ENCODE peak calls at places on chromosomes 6 and 20, in eight cellular contexts. B is A549, X is spleen, U is gastrocnemius medialis, I is heart left ventricle, L is HCT116, T is esophagus squamous epithelium, Y is suprapubic skin. M is an unnamed sample. For H3K9me3, the result is how much of the 10 kb centered on the place peaks cover.

GRCh38 chr20:33675127-33675954 is 1.1 kb upstream of the NECAB3 start:
- DNase-seq in B (no peak), X (no peak), U (peak), I (no peak), L (no peak), T (no peak), Y (no peak), M (peak)

GRCh38 chr6:156827382-156827781 is 50.2 kb downstream of the ARID1B start:
- DNase-seq in B (no peak), X (no peak), U (peak), I (no peak), L (no peak), T (no peak), Y (no peak), M (no peak)

GRCh38 chr6:66993272-66993671 is 1286.2 kb upstream of the EYS start:
- DNase-seq in B (no peak), X (no peak), U (no peak), I (no peak), L (no peak), T (no peak), Y (no peak), M (no peak)

GRCh38 chr6:52566853-52567279 is 10.0 kb downstream of the TRAM2 start:
- DNase-seq in B (peak), X (no peak), U (peak), I (no peak), L (no peak), T (no peak), Y (no peak), M (no peak)

GRCh38 chr6:11428351-11428750 is 109.2 kb upstream of the TMEM170B start:
- DNase-seq in B (no peak), X (no peak), U (no peak), I (no peak), L (no peak), T (no peak), Y (no peak), M (no peak)

GRCh38 chr6:135280375-135281136 is 99.4 kb downstream of the MYB start:
- DNase-seq in B (no peak), X (no peak), U (no peak), I (no peak), L (no peak), T (no peak), Y (no peak), M (peak)

GRCh38 chr20:51525241-51526104 is 17.0 kb downstream of the NFATC2 start:
- DNase-seq in B (no peak), X (peak), U (no peak), I (peak), L (no peak), T (no peak), Y (no peak), M (no peak)

GRCh38 chr6:99002826-99003225 is 55.1 kb upstream of the FBXL4 start:
- DNase-seq in B (no peak), X (no peak), U (no peak), I (no peak), L (no peak), T (no peak), Y (no peak), M (no peak)

GRCh38 chr6:1612386-1612893 is 2.7 kb downstream of the FOXC1 start:
- DNase-seq in B (no peak), X (no peak), U (no peak), I (no peak), L (no peak), T (no peak), Y (no peak), M (no peak)

GRCh38 chr6:56223995-56224394 is 23.4 kb downstream of the COL21A1 start:
- DNase-seq in B (peak), X (no peak), U (no peak), I (no peak), L (no peak), T (no peak), Y (no peak), M (no peak)

GRCh38 chr6:145380186-145380585 is 355.1 kb downstream of the EPM2A start:
- DNase-seq in B (no peak), X (no peak), U (no peak), I (no peak), L (no peak), T (no peak), Y (no peak), M (no peak)

GRCh38 chr6:136016228-136017225 is 165.0 kb downstream of the PDE7B start:
- DNase-seq in B (no peak), X (no peak), U (no peak), I (no peak), L (no peak), T (no peak), Y (no peak), M (no peak)

GRCh38 chr6:89559487-89559886 is 79.1 kb downstream of the LYRM2 start:
- DNase-seq in B (no peak), X (no peak), U (no peak), I (no peak), L (no peak), T (no peak), Y (no peak), M (no peak)

GRCh38 chr20:48703107-48703506 is 124.7 kb downstream of the PREX1 start:
- DNase-seq in B (no peak), X (peak), U (no peak), I (no peak), L (no peak), T (no peak), Y (no peak), M (no peak)

GRCh38 chr20:24081077-24081476 is 92.5 kb upstream of the GGTLC1 start:
- DNase-seq in B (no peak), X (no peak), U (no peak), I (no peak), L (no peak), T (no peak), Y (no peak), M (no peak)

GRCh38 chr6:150696156-150696555 is 96.5 kb downstream of the PLEKHG1 start:
- DNase-seq in B (no peak), X (no peak), U (no peak), I (no peak), L (no peak), T (no peak), Y (no peak), M (no peak)

GRCh38 chr6:150695652-150696051 is 96.0 kb downstream of the PLEKHG1 start:
- DNase-seq in B (no peak), X (no peak), U (no peak), I (no peak), L (no peak), T (no peak), Y (no peak), M (no peak)

GRCh38 chr6:150692604-150693003 is 92.9 kb downstream of the PLEKHG1 start:
- DNase-seq in B (no peak), X (no peak), U (no peak), I (no peak), L (no peak), T (no peak), Y (no peak), M (no peak)

GRCh38 chr6:150693404-150693803 is 93.7 kb downstream of the PLEKHG1 start:
- DNase-seq in B (no peak), X (no peak), U (no peak), I (no peak), L (no peak), T (no peak), Y (no peak), M (no peak)

GRCh38 chr6:150694889-150695288 is 95.2 kb downstream of the PLEKHG1 start:
- DNase-seq in B (no peak), X (no peak), U (no peak), I (no peak), L (no peak), T (no peak), Y (no peak), M (no peak)
- H3K27ac ChIP-seq in B (no peak), X (peak), U (no peak), I (no peak), L (no peak), T (no peak), Y (no peak), M (no peak)

GRCh38 chr20:59047938-59048680 is 5.5 kb upstream of the PRELID3B start:
- DNase-seq in B (peak), X (no peak), U (no peak), I (no peak), L (no peak), T (no peak), Y (no peak), M (no peak)
- TF ChIP-seq POLR2A in B (no peak), X (no peak), U (no peak), I (no peak), L (no peak), T (no peak), Y (no peak), M (no peak)

GRCh38 chr20:4327956-4328355 is 312.6 kb upstream of the RNF24 start:
- DNase-seq in B (no peak), X (no peak), U (no peak), I (no peak), L (no peak), T (no peak), Y (no peak), M (no peak)
- H3K9me3 ChIP-seq in B (under half), X (under half), U (under half), I (under half), L (under half), T (under half), Y (under half), M (under half)

DNA sequence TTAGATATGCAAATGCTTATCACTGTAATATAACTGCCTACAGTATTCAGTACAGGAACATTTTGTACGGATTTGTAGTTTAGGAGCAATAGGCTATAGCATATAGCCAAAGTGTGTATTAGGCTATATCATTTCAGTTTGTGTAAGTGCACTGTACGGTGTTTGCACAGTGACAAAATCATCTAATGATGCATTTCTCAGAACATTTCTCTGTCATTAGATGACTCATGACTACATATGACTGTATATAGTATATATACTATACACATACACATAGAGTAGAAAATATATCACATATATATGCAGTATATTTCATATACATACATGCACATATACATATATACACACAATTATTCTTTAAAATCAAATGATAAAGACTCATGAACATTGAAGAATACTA is 158.4 kb downstream of the PTCHD4 start:
- DNase-seq in B (no peak), X (no peak), U (no peak), I (no peak), L (no peak), T (no peak), Y (no peak), M (no peak)
- H3K27ac ChIP-seq in B (no peak), X (no peak), U (no peak), I (no peak), L (no peak), T (no peak), Y (no peak), M (no peak)

GRCh38 chr20:44967207-44967807 is 995 bp downstream of the STK4 start:
- DNase-seq in B (no peak), X (no peak), U (no peak), I (no peak), L (no peak), T (no peak), Y (no peak), M (no peak)
- TF ChIP-seq POLR2A in B (no peak), X (peak), U (no peak), I (no peak), L (no peak), T (no peak), Y (peak), M (no peak)

M was measured in tibial nerve.